ENCODE peak calls at places on chromosomes 5 and 9, in nine cellular contexts. K is heart right ventricle; P is hypothalamus; W is activated naive CD4-positive, alpha-beta T cell treated with Interleukin-2 at 50 U/mL for 16 hours; D is stimulated activated CD4-positive, alpha-beta T cell treated with anti-CD3 and anti-CD28 coated beads, Interleukin-12 subunit alpha, Interleukin-12 subunit beta, amount 100 ng/mL, for 4 hours; C is fibroblast of the aortic adventitia; G is activated naive CD8-positive, alpha-beta T cell treated with anti-CD3 and anti-CD28 coated beads, Interleukin-2, amount 50 U/mL, for 24 hours; M is effector memory CD4-positive, alpha-beta T cell; Z is CD8-positive, alpha-beta T cell. O is an unnamed sample.

GRCh38 chr5:173201636-173202265 is 33.3 kb downstream of the NKX2-5 start:
- DNase-seq in Z (no peak), K (no peak), C (peak), P (no peak), M (no peak), G (no peak), D (no peak), W (no peak), O (peak)

GRCh38 chr9:107033974-107034373 is 171.0 kb downstream of the ZNF462 start:
- DNase-seq in D (no peak), G (no peak), P (no peak), C (no peak), M (no peak), Z (no peak), W (no peak), K (no peak), O (no peak)

GRCh38 chr5:57082441-57083067 is 91.3 kb upstream of the GPBP1 start:
- DNase-seq in D (no peak), C (peak), M (no peak), K (no peak), Z (no peak), W (no peak), P (no peak), G (no peak), O (peak)

GRCh38 chr9:114735732-114736131 is 53.7 kb upstream of the TEX48 start:
- DNase-seq in Z (no peak), D (no peak), M (no peak), K (no peak), W (no peak), G (no peak), C (no peak), P (no peak), O (peak)

GRCh38 chr9:127463891-127464290 is 12.6 kb downstream of the LRSAM1 start:
- DNase-seq in P (no peak), W (no peak), M (no peak), C (peak), K (peak), G (no peak), Z (no peak), D (no peak), O (peak)

GRCh38 chr5:76556511-76557221 is 66.5 kb downstream of the F2RL2 start:
- DNase-seq in C (no peak), P (no peak), Z (no peak), M (no peak), W (no peak), G (no peak), D (no peak), K (no peak), O (no peak)

GRCh38 chr5:97062046-97062445 is 80.4 kb downstream of the LIX1 start:
- DNase-seq in W (no peak), P (no peak), D (no peak), C (no peak), K (no peak), G (no peak), M (no peak), Z (no peak), O (no peak)

GRCh38 chr5:67998709-67999251 is 216.8 kb upstream of the PIK3R1 start:
- DNase-seq in C (peak), G (no peak), K (peak), W (no peak), P (no peak), M (no peak), Z (no peak), D (no peak), O (no peak)

GRCh38 chr5:168327451-168327850 is 36.0 kb downstream of the WWC1 start:
- DNase-seq in P (no peak), D (no peak), W (no peak), G (no peak), C (no peak), Z (no peak), K (no peak), M (no peak), O (no peak)

GRCh38 chr9:127806871-127807270 is 4.2 kb downstream of the FPGS start:
- DNase-seq in G (no peak), C (no peak), M (no peak), D (no peak), Z (no peak), K (no peak), P (no peak), W (no peak), O (no peak)

GRCh38 chr9:123150708-123151503 is 117.4 kb downstream of the GPR21 start:
- DNase-seq in W (no peak), K (no peak), Z (no peak), M (no peak), G (no peak), D (no peak), P (no peak), C (peak), O (peak)